ENCODE peak calls at places on chromosomes 1 and 21, in five cellular contexts. Y, U, A, B and H are unnamed samples.

GRCh38 chr1:119140177-119141019 is at the start of gene WARS2:
- DNase-seq in Y (peak; percentile 93), U (peak; percentile 98), A (peak; percentile 96), B (peak; percentile 98), H (peak; percentile 96)

GRCh38 chr1:212459656-212460055 is 26.9 kb downstream of the NENF start:
- DNase-seq in Y (no peak), U (no peak), A (no peak), B (no peak), H (no peak)

GRCh38 chr1:22793647-22794046 is 83.0 kb downstream of the EPHB2 start:
- DNase-seq in Y (no peak), U (no peak), A (no peak), B (no peak), H (no peak)

GRCh38 chr1:172948457-172948856 is 102.3 kb downstream of the TNFSF18 start:
- DNase-seq in Y (no peak), U (no peak), A (no peak), B (peak; percentile 96), H (no peak)

GRCh38 chr1:172917972-172918371 is 132.8 kb downstream of the TNFSF18 start:
- DNase-seq in Y (no peak), U (no peak), A (no peak), B (peak; percentile 98), H (no peak)

GRCh38 chr21:32979598-32980268 is 46.0 kb upstream of the OLIG2 start:
- DNase-seq in Y (no peak), U (no peak), A (no peak), B (no peak), H (no peak)

GRCh38 chr1:117009132-117009531 is 7.6 kb downstream of the CD101 start:
- DNase-seq in Y (no peak), U (no peak), A (no peak), B (no peak), H (no peak)

GRCh38 chr1:47624531-47624930 is 186.7 kb downstream of the FOXD2 start:
- DNase-seq in Y (no peak), U (peak; percentile 74), A (peak; percentile 2), B (no peak), H (peak; percentile 64)

GRCh38 chr1:235920596-235921375 is 54.1 kb upstream of the LYST start:
- DNase-seq in Y (no peak), U (no peak), A (no peak), B (no peak), H (peak; percentile 33)

GRCh38 chr1:7265771-7266371 is 480.6 kb downstream of the CAMTA1 start:
- DNase-seq in Y (no peak), U (no peak), A (no peak), B (peak; percentile 97), H (no peak)

GRCh38 chr1:201883786-201884185 is 4.9 kb upstream of the SHISA4 start:
- DNase-seq in Y (no peak), U (no peak), A (peak; percentile 42), B (peak; percentile 43), H (peak; percentile 73)

GRCh38 chr1:238672262-238672661 is 714.1 kb upstream of the CHRM3 start:
- DNase-seq in Y (no peak), U (no peak), A (no peak), B (no peak), H (peak; percentile 52)

GRCh38 chr1:159598196-159598595 is 10.6 kb downstream of the APCS start:
- DNase-seq in Y (no peak), U (peak; percentile 51), A (no peak), B (peak; percentile 85), H (no peak)

GRCh38 chr1:164768045-164768402 is 209.0 kb downstream of the PBX1 start:
- DNase-seq in Y (no peak), U (no peak), A (no peak), B (peak; percentile 32), H (no peak)

GRCh38 chr21:37582613-37583012 is 216.0 kb downstream of the DYRK1A start:
- DNase-seq in Y (no peak), U (peak; percentile 40), A (peak; percentile 39), B (peak; percentile 77), H (peak; percentile 73)

GRCh38 chr1:234260578-234260977 is 112.7 kb upstream of the COA6 start:
- DNase-seq in Y (no peak), U (no peak), A (no peak), B (no peak), H (no peak)

GRCh38 chr1:50969611-50970507 is at the start of gene CDKN2C:
- DNase-seq in Y (no peak), U (peak; percentile 61), A (peak; percentile 83), B (peak; percentile 86), H (peak; percentile 90)

GRCh38 chr1:46401964-46402626 is 8.0 kb downstream of the FAAH start:
- DNase-seq in Y (no peak), U (peak; percentile 89), A (peak; percentile 44), B (peak; percentile 95), H (peak; percentile 77)

GRCh38 chr21:46469275-46469674 is 10.6 kb downstream of the DIP2A start:
- DNase-seq in Y (no peak), U (no peak), A (no peak), B (no peak), H (peak; percentile 25)

GRCh38 chr1:87450615-87451209 is 122.0 kb downstream of the LMO4 start:
- DNase-seq in Y (peak; percentile 24), U (peak; percentile 33), A (no peak), B (no peak), H (no peak)

GRCh38 chr1:153803479-153804056 is 28.4 kb downstream of the SLC27A3 start:
- DNase-seq in Y (no peak), U (no peak), A (no peak), B (no peak), H (no peak)

GRCh38 chr1:153805042-153805745 is 30.0 kb downstream of the SLC27A3 start:
- DNase-seq in Y (peak; percentile 98), U (no peak), A (peak; percentile 80), B (peak; percentile 92), H (no peak)

GRCh38 chr1:153805929-153806750 is 30.9 kb downstream of the SLC27A3 start:
- DNase-seq in Y (no peak), U (no peak), A (no peak), B (no peak), H (no peak)

GRCh38 chr1:153801786-153802697 is 26.8 kb downstream of the SLC27A3 start:
- DNase-seq in Y (no peak), U (no peak), A (no peak), B (no peak), H (no peak)

GRCh38 chr1:153804112-153804511 is 28.9 kb downstream of the SLC27A3 start:
- DNase-seq in Y (no peak), U (no peak), A (no peak), B (no peak), H (no peak)
- H3K27ac ChIP-seq in Y (peak overlapping the region; percentile 89), U (no peak overlapping the region), A (peak overlapping the region; percentile 29), B (no peak overlapping the region), H (no peak overlapping the region)

DNA sequence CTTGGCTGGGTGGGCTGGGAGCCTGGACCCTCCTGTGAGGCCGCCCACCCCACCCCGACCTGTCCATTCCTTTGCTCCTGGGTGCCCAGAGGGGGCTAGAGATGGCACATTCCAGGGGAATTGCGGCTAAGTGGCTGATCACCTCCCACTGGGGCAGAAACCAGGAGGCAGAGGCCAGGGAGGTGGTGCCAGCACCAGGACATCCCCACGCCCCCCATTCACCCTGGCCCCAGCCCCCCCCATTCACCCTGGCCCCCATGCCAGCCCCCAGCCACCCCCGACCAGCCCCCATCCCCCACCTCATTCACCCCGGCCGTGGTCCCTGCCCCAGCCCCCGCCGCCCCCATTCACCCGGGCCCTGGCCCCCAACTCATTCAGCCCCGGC is 6.2 kb downstream of the C1QTNF12 start:
- DNase-seq in Y (no peak), U (no peak), A (no peak), B (no peak), H (no peak)
- H3K27me3 ChIP-seq in Y (no peaks in the 10 kb centered on the region), U (no peaks in the 10 kb centered on the region), A (peaks cover 40% of the 10 kb centered on the region), B (no peaks in the 10 kb centered on the region), H (no peaks in the 10 kb centered on the region)

DNA sequence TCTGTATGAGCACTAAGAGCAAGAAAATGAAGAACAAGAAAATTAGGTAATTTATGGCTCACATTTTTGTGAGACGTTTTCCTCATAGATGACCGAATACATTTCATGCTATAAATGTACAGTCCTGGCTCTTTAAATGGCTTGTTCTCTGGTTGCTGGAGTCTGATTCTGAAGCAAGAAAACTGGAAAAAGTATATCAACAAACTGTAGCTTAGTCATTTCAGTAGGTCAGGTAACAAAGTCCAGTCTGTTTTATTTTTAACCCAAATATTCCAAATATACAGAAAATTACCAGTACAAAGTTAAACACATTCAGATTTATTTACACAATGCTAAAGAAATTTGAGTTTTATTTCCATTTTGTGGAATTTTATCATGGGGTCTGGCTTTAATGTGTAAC is 2.5 kb upstream of the MYBPHL start:
- DNase-seq in Y (no peak), U (no peak), A (no peak), B (peak; percentile 56), H (no peak)
- H3K27ac ChIP-seq in Y (no peak overlapping the region), U (no peak overlapping the region), A (no peak overlapping the region), B (peak overlapping the region; percentile 49), H (peak overlapping the region; percentile 83)

GRCh38 chr1:25148673-25149300 is 83.5 kb downstream of the SYF2 start:
- DNase-seq in Y (no peak), U (peak; percentile 74), A (no peak), B (no peak), H (peak; percentile 22)
- H3K27me3 ChIP-seq in Y (peaks cover 2% of the 10 kb centered on the region), U (no peaks in the 10 kb centered on the region), A (peaks cover 29% of the 10 kb centered on the region), B (peaks cover 56% of the 10 kb centered on the region), H (no peaks in the 10 kb centered on the region)

GRCh38 chr1:10790155-10790707 is 6.2 kb downstream of the CASZ1 start:
- DNase-seq in Y (no peak), U (no peak), A (no peak), B (no peak), H (no peak)

GRCh38 chr1:10787274-10787673 is 9.2 kb downstream of the CASZ1 start:
- DNase-seq in Y (no peak), U (no peak), A (no peak), B (no peak), H (no peak)

GRCh38 chr1:10788592-10789006 is 7.8 kb downstream of the CASZ1 start:
- DNase-seq in Y (no peak), U (peak; percentile 54), A (peak; percentile 70), B (no peak), H (peak; percentile 67)

GRCh38 chr1:10791117-10791951 is 5.1 kb downstream of the CASZ1 start:
- DNase-seq in Y (no peak), U (no peak), A (no peak), B (no peak), H (no peak)

GRCh38 chr1:10789392-10790154 is 6.9 kb downstream of the CASZ1 start:
- DNase-seq in Y (no peak), U (no peak), A (no peak), B (no peak), H (peak; percentile 54)
- H3K27ac ChIP-seq in Y (no peak overlapping the region), U (no peak overlapping the region), A (no peak overlapping the region), B (no peak overlapping the region), H (peak overlapping the region; percentile 24)

DNA sequence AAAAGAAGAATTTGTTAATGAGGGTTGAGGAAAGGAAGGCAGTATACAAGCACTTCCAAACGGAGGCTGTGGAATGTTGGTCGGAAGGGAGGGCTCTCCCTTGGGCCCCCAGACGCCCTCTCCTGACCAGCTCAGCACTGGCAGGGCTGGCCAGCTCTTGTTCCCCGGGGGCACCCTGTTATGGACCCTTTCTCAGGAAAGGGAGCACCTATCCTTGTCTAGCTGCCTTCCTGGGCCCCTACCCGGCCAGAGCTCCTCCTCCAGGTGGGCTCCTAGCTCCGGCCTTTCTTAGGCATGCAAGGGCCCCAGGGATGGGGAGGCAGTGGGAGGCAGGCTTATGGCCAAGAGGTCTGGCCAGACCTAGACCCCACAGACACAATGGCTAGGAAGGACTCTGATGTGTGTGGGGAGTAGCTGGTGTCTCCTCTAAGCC is 926 bp downstream of the BLACAT1 start:
- DNase-seq in Y (no peak), U (peak; percentile 73), A (no peak), B (no peak), H (no peak)
- H3K27me3 ChIP-seq in Y (peaks cover 17% of the 10 kb centered on the region), U (peaks cover 49% of the 10 kb centered on the region), A (peaks cover 94% of the 10 kb centered on the region), B (peaks cover 79% of the 10 kb centered on the region), H (peaks cover 64% of the 10 kb centered on the region)

GRCh38 chr1:182283746-182284544 is 107.6 kb downstream of the GLUL start:
- DNase-seq in Y (no peak), U (no peak), A (no peak), B (no peak), H (no peak)
- H3K27ac ChIP-seq in Y (no peak overlapping the region), U (no peak overlapping the region), A (no peak overlapping the region), B (no peak overlapping the region), H (no peak overlapping the region)